ENCODE peak calls at places on chromosomes 4 and X, in four cellular contexts. S is K562, M is GM12878, W is HepG2. X is an unnamed sample. For H3K4me1, the result is how much of the 10 kb centered on the place peaks cover.

GRCh38 chr4:159828687-159829086 is 725.8 kb downstream of the RAPGEF2 start:
- DNase-seq in S (no peak), M (no peak), W (no peak), X (no peak)

GRCh38 chr4:165700855-165701254 is 172.2 kb upstream of the TLL1 start:
- DNase-seq in S (no peak), M (no peak), W (peak), X (no peak)

GRCh38 chr4:141788169-141788915 is 152.0 kb downstream of the IL15 start:
- DNase-seq in S (no peak), M (no peak), W (no peak), X (no peak)

GRCh38 chrX:123924181-123924580 is 37.3 kb upstream of the STAG2 start:
- DNase-seq in S (no peak), M (no peak), W (no peak), X (no peak)

GRCh38 chr4:16204505-16204904 is 21.8 kb downstream of the TAPT1 start:
- DNase-seq in S (no peak), M (no peak), W (no peak), X (no peak)

GRCh38 chrX:119816300-119816699 is 24.9 kb upstream of the RPL39 start:
- DNase-seq in S (no peak), M (no peak), W (no peak), X (no peak)

GRCh38 chr4:83219344-83219990 is 65.1 kb downstream of the COQ2 start:
- DNase-seq in S (no peak), M (peak), W (no peak), X (no peak)

GRCh38 chr4:2298548-2298991 is 36.7 kb upstream of the MXD4 start:
- DNase-seq in S (no peak), M (no peak), W (no peak), X (no peak)

GRCh38 chr4:123209436-123209835 is 187.2 kb upstream of the SPRY1 start:
- DNase-seq in S (no peak), M (no peak), W (no peak), X (no peak)

GRCh38 chr4:109873791-109874514 is 26.0 kb downstream of the LRIT3 start:
- DNase-seq in S (no peak), M (no peak), W (no peak), X (no peak)

GRCh38 chrX:133335027-133335426 is 80.3 kb downstream of the GPC4 start:
- DNase-seq in S (peak), M (no peak), W (no peak), X (peak)

GRCh38 chrX:107712231-107713204 is 63.1 kb downstream of the TSC22D3 start:
- DNase-seq in S (no peak), M (no peak), W (no peak), X (no peak)

GRCh38 chrX:153953342-153953830 is 8.9 kb upstream of the RENBP start:
- DNase-seq in S (peak), M (no peak), W (peak), X (peak)

GRCh38 chrX:72045552-72046277 is 86.0 kb downstream of the RTL5 start:
- DNase-seq in S (no peak), M (no peak), W (no peak), X (peak)

GRCh38 chrX:140292188-140292587 is 212.7 kb downstream of the SOX3 start:
- DNase-seq in S (no peak), M (no peak), W (no peak), X (no peak)

GRCh38 chrX:101759000-101759399 is 99.3 kb upstream of the ARMCX2 start:
- DNase-seq in S (peak), M (no peak), W (peak), X (peak)

GRCh38 chr4:185106353-185106752 is 36.7 kb upstream of the SLC25A4 start:
- DNase-seq in S (no peak), M (no peak), W (no peak), X (no peak)

GRCh38 chr4:92451792-92452191 is 148.0 kb downstream of the GRID2 start:
- DNase-seq in S (no peak), M (no peak), W (no peak), X (no peak)

GRCh38 chrX:45750639-45751038 is 550.0 kb upstream of the DIPK2B start:
- DNase-seq in S (no peak), M (no peak), W (no peak), X (no peak)

GRCh38 chr4:16070203-16070602 is 13.6 kb downstream of the PROM1 start:
- DNase-seq in S (no peak), M (no peak), W (no peak), X (no peak)

GRCh38 chr4:73221734-73222133 is 36.9 kb downstream of the ANKRD17 start:
- DNase-seq in S (no peak), M (no peak), W (no peak), X (no peak)

GRCh38 chr4:136395212-136395722 is 1137.0 kb downstream of the PCDH18 start:
- DNase-seq in S (no peak), M (no peak), W (no peak), X (no peak)

GRCh38 chr4:10020871-10021676 is at the start of gene SLC2A9:
- DNase-seq in S (no peak), M (no peak), W (peak), X (no peak)

GRCh38 chr4:10023806-10024205 is 2.5 kb upstream of the SLC2A9 start:
- DNase-seq in S (no peak), M (no peak), W (no peak), X (no peak)

GRCh38 chr4:10024303-10024702 is 3.0 kb upstream of the SLC2A9 start:
- DNase-seq in S (no peak), M (no peak), W (no peak), X (no peak)

GRCh38 chr4:10023050-10023419 is 1.7 kb upstream of the SLC2A9 start:
- DNase-seq in S (no peak), M (no peak), W (no peak), X (no peak)

GRCh38 chr4:10022346-10023049 is 1.2 kb upstream of the SLC2A9 start:
- DNase-seq in S (no peak), M (no peak), W (no peak), X (no peak)
- TF ChIP-seq HDAC2 in S (no peak), M (no peak), W (no peak), X (no peak)

GRCh38 chr4:177492022-177492421 is 49.8 kb upstream of the AGA start:
- DNase-seq in S (no peak), M (no peak), W (no peak), X (no peak)
- H3K4me1 ChIP-seq in S (under half), M (under half), W (under half), X (under half)

GRCh38 chr4:94974773-94975172 is 217.0 kb downstream of the BMPR1B start:
- DNase-seq in S (no peak), M (no peak), W (no peak), X (no peak)
- TF ChIP-seq ESRRA in S (no peak), M (no peak), W (no peak), X (no peak)

GRCh38 chr4:25128671-25129070 is 31.6 kb downstream of the SEPSECS start:
- DNase-seq in S (no peak), M (no peak), W (no peak), X (no peak)

GRCh38 chr4:25118096-25118495 is 42.2 kb downstream of the SEPSECS start:
- DNase-seq in S (no peak), M (no peak), W (no peak), X (no peak)

GRCh38 chr4:25117274-25117673 is 43.0 kb downstream of the SEPSECS start:
- DNase-seq in S (no peak), M (no peak), W (no peak), X (no peak)

GRCh38 chr4:25123236-25123635 is 37.0 kb downstream of the SEPSECS start:
- DNase-seq in S (no peak), M (peak), W (no peak), X (no peak)
- TF ChIP-seq HDAC2 in S (no peak), M (no peak), W (no peak), X (no peak)

GRCh38 chr4:80255374-80256095 is 10.9 kb upstream of the FGF5 start:
- DNase-seq in S (no peak), M (no peak), W (no peak), X (no peak)
- H3K4me1 ChIP-seq in S (under half), M (under half), W (under half), X (under half)

GRCh38 chr4:86497131-86497530 is 97.0 kb upstream of the PTPN13 start:
- DNase-seq in S (no peak), M (peak), W (no peak), X (no peak)

GRCh38 chr4:86493460-86493859 is 100.7 kb upstream of the PTPN13 start:
- DNase-seq in S (no peak), M (no peak), W (no peak), X (no peak)

GRCh38 chr4:86498560-86499166 is 95.5 kb upstream of the PTPN13 start:
- DNase-seq in S (peak), M (no peak), W (peak), X (peak)

GRCh38 chr4:86497980-86498379 is 96.1 kb upstream of the PTPN13 start:
- DNase-seq in S (no peak), M (no peak), W (no peak), X (no peak)

DNA sequence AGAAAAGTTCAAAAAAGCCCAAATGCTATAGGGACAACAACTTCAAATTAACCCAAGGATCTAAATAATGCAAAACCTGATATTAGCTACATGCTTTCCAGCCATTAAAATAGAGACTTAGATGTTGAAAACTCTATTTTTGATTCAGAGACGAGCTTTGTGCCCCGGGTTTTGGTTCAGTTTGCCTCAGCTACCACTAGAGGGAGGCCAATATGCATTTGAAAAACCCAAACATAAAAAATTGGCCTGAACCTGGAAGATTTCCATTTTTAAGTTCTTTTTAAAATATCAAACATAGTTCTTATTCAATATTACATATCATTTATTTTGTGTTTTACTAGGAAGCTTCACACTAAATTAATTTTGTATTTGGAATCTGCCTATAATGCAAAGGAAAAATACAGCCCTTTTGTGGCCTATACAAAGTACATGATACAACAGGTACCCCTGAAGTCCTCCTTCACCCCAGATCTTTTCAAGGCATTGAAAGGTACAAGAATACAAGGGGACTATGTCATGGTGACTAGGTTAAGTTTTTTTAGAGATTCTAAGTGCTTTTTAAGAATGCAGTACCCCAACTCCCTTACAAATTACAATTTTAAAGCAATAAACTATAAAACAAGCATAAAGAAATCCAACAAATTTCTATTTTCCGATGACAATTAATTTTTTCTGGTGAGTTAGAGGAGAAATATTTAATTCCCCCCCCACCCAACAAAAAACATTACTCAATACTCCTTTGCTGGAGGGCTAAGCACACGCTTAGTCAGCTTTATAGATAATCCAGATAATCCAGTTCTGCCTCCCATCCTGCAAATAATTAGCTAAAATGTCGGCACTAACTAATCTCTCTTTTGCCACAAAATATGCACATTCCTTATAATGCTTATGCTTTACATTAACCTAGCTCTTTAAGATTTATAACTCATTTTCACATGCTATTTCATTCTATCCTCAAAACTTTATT is 97.7 kb upstream of the PTPN13 start:
- DNase-seq in S (peak), M (no peak), W (no peak), X (peak)
- TF ChIP-seq ESRRA in S (no peak), M (no peak), W (no peak), X (no peak)

GRCh38 chr4:76420311-76420710 is 630 bp downstream of the CCDC158 start:
- DNase-seq in S (no peak), M (no peak), W (no peak), X (no peak)

GRCh38 chr4:76429636-76430035 is 5.4 kb upstream of the SHROOM3 start:
- DNase-seq in S (no peak), M (no peak), W (no peak), X (no peak)

GRCh38 chr4:76420901-76421581 is at the start of gene CCDC158:
- DNase-seq in S (no peak), M (no peak), W (no peak), X (no peak)

GRCh38 chr4:76430519-76431388 is 4.3 kb upstream of the SHROOM3 start:
- DNase-seq in S (no peak), M (no peak), W (peak), X (peak)

GRCh38 chr4:76426272-76426671 is 5.3 kb upstream of the CCDC158 start:
- DNase-seq in S (no peak), M (no peak), W (no peak), X (no peak)
- TF ChIP-seq HDAC2 in S (no peak), M (no peak), W (no peak), X (no peak)

GRCh38 chrX:130093271-130093670 is 17.0 kb downstream of the ELF4 start:
- DNase-seq in S (no peak), M (no peak), W (no peak), X (no peak)

GRCh38 chrX:130086414-130087207 is 23.7 kb downstream of the ELF4 start:
- DNase-seq in S (no peak), M (no peak), W (no peak), X (no peak)

GRCh38 chrX:130095249-130095648 is 15.0 kb downstream of the ELF4 start:
- DNase-seq in S (no peak), M (no peak), W (no peak), X (no peak)

GRCh38 chrX:130094712-130095111 is 15.6 kb downstream of the ELF4 start:
- DNase-seq in S (no peak), M (no peak), W (no peak), X (no peak)

DNA sequence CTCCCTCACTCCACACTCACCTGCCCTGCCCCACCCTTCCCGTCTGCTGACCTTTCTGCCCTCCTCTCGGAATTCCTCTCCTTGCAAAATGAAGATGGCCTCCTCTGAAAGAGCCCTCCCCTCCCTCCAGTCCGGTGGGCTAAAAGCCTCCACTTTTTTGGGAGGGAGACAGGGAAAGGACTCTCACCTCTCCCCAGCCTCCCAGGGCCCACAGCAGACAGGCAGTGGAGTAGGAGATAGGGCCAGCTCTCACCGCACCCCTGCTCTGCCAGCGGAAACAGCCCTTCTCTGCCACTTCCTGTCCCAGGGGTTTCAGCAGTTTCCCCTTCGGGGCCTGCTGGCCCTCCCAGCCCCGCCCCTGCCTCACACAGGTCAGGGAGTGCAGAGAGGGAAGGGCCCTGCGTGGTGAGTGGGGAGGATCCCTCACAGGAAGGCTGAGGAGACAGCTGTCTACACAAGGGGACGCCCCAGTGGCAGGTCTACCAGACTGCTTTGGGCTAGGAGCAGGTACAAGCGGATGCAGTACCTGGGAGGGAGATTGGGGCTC is 18.2 kb downstream of the ELF4 start:
- DNase-seq in S (peak), M (peak), W (peak), X (no peak)
- H3K4me1 ChIP-seq in S (under half), M (under half), W (under half), X (under half)

DNA sequence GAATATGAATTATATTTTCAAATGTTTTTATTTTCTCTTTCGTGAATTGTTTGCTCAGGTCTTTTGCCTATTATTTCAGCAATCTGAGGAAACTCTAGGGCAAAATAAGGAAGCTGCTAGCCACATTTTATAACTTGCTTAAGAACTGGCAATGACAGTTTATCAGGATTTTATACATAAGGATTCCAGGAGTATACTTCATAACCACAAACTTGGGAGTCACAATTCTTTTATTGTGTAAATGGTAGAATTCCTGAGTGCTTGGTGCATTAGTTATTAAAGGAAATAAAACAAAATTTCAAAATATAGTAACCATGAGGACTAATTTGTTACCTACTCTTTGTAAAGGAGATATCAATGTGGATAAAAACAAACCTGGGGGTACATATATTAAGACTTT is 54.4 kb downstream of the PALLD start:
- DNase-seq in S (no peak), M (no peak), W (no peak), X (no peak)
- TF ChIP-seq ESRRA in S (no peak), M (no peak), W (no peak), X (no peak)

DNA sequence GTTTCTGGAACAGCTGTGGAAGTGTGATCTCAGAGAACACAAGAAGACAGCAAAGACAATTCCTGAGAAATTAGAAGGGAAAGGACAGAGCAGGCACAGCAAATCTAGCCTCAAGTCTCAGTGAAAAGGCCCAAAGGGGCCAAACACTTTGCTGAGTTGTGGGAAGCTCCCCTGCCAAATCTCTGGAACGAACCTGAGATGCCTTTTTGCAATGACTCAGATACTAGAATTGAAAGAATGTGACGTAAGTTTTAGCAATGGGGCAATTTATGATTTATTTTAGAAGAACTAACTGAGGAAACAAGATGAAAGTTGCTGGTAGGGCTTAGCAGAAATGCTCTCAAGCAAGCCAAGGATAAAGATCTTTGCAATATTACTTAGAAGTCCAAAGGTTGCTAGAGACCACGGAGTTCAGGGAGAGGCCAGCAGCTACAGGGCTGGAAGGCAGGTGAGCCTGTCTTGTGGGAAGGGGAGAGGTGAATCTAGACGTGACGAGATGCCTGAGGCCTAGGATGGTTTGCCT is 92.8 kb downstream of the AMELX start:
- DNase-seq in S (no peak), M (no peak), W (no peak), X (no peak)
- TF ChIP-seq HDAC2 in S (no peak), M (no peak), W (no peak), X (no peak)

X was measured in A549.